ENCODE peak calls at places on chromosomes 13 and 19, in four cellular contexts. Q, Y, R and W are unnamed samples.

GRCh38 chr13:114005206-114005720 is 31.4 kb upstream of the C13orf46 start:
- DNase-seq in Q (no peak), Y (no peak), R (no peak), W (no peak)

GRCh38 chr13:91280806-91281205 is 66.7 kb upstream of the MIR17HG start:
- DNase-seq in Q (no peak), Y (no peak), R (no peak), W (no peak)

GRCh38 chr13:21670006-21670882 is 629 bp upstream of the FGF9 start:
- DNase-seq in Q (peak; percentile 48), Y (no peak), R (no peak), W (peak; percentile 91)

GRCh38 chr19:46725036-46725820 is 8.3 kb upstream of the PRKD2 start:
- DNase-seq in Q (no peak), Y (no peak), R (no peak), W (no peak)

GRCh38 chr13:25958983-25959382 is 92.8 kb downstream of the SHISA2 start:
- DNase-seq in Q (no peak), Y (no peak), R (no peak), W (no peak)

GRCh38 chr19:51431124-51431523 is 13.7 kb upstream of the SIGLEC10 start:
- DNase-seq in Q (no peak), Y (no peak), R (no peak), W (no peak)

GRCh38 chr13:51681037-51681678 is 96.9 kb downstream of the WDFY2 start:
- DNase-seq in Q (peak; percentile 88), Y (no peak), R (no peak), W (no peak)

GRCh38 chr13:97319088-97319487 is 97.0 kb downstream of the MBNL2 start:
- DNase-seq in Q (peak; percentile 54), Y (no peak), R (no peak), W (no peak)

GRCh38 chr13:98565726-98566577 is 11.0 kb downstream of the STK24 start:
- DNase-seq in Q (no peak), Y (no peak), R (no peak), W (no peak)

GRCh38 chr19:41137056-41137455 is 22.8 kb downstream of the CYP2F1 start:
- DNase-seq in Q (no peak), Y (no peak), R (no peak), W (no peak)

GRCh38 chr19:16227837-16228636 is 30.3 kb downstream of the AP1M1 start:
- DNase-seq in Q (no peak), Y (no peak), R (no peak), W (peak; percentile 75)

GRCh38 chr19:34306213-34306661 is 51.9 kb downstream of the GARRE1 start:
- DNase-seq in Q (no peak), Y (no peak), R (no peak), W (no peak)

GRCh38 chr19:53131732-53132131 is 978 bp downstream of the ZNF415 start:
- DNase-seq in Q (no peak), Y (no peak), R (no peak), W (no peak)

GRCh38 chr13:73548444-73548843 is 489.6 kb downstream of the KLF5 start:
- DNase-seq in Q (no peak), Y (no peak), R (no peak), W (no peak)

GRCh38 chr19:43518051-43518450 is 8.9 kb downstream of the ETHE1 start:
- DNase-seq in Q (no peak), Y (no peak), R (no peak), W (no peak)

GRCh38 chr13:31236211-31236786 is 36.5 kb downstream of the B3GLCT start:
- DNase-seq in Q (peak; percentile 54), Y (no peak), R (no peak), W (no peak)

GRCh38 chr13:103022328-103022727 is 43.9 kb downstream of the SLC10A2 start:
- DNase-seq in Q (no peak), Y (no peak), R (no peak), W (no peak)

GRCh38 chr13:93066187-93066586 is 160.4 kb upstream of the GPC6 start:
- DNase-seq in Q (peak; percentile 91), Y (no peak), R (no peak), W (no peak)

GRCh38 chr13:20439261-20439660 is 86.4 kb downstream of the CRYL1 start:
- DNase-seq in Q (no peak), Y (no peak), R (no peak), W (no peak)

GRCh38 chr13:33612641-33613638 is 205.0 kb upstream of the RFC3 start:
- DNase-seq in Q (no peak), Y (no peak), R (no peak), W (no peak)

GRCh38 chr13:33610471-33611015 is 207.4 kb upstream of the RFC3 start:
- DNase-seq in Q (no peak), Y (no peak), R (no peak), W (no peak)

GRCh38 chr13:33615436-33615835 is 202.5 kb upstream of the RFC3 start:
- DNase-seq in Q (no peak), Y (no peak), R (no peak), W (no peak)

GRCh38 chr13:33606692-33607091 is 211.3 kb upstream of the RFC3 start:
- DNase-seq in Q (no peak), Y (no peak), R (no peak), W (no peak)

GRCh38 chr13:33611016-33611805 is 206.7 kb upstream of the RFC3 start:
- DNase-seq in Q (peak; percentile 64), Y (no peak), R (no peak), W (no peak)
- H3K4me3 ChIP-seq in Q (no peak overlapping the region), Y (peak overlapping the region; percentile 50), R (no peak overlapping the region), W (no peak overlapping the region)

GRCh38 chr13:95593462-95593861 is 40.9 kb downstream of the CLDN10 start:
- DNase-seq in Q (no peak), Y (no peak), R (no peak), W (no peak)
- TF ChIP-seq POLR2A in Q (no peak), Y (no peak), R (no peak), W (no peak)

DNA sequence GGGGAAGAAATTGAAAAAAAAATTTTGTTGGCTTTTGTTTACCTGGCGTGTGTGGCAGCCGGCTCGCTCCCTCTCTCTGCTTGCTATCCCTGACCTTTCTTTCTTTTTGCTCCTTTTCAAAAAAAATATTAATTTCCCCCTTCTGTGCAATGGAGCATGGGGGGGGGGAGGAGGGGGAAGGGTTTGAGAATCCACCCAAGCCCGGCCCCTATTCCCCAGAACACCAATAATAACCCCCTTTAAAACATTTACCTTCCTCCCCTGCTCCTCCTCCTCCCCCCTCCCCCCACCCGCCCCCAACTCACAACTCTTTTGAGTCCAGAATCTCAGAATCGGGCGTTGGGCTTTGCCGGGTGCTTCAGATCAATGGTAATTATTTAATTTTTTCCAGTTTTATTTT is 28.4 kb downstream of the NFIX start:
- DNase-seq in Q (no peak), Y (no peak), R (no peak), W (no peak)
- H3K4me3 ChIP-seq in Q (peak overlapping the region; percentile 55), Y (peak overlapping the region; percentile 75), R (peak overlapping the region; percentile 62), W (no peak overlapping the region)

GRCh38 chr19:17266026-17266425 is 1.2 kb upstream of the BABAM1 start:
- DNase-seq in Q (no peak), Y (no peak), R (no peak), W (no peak)

GRCh38 chr19:17263712-17264640 is 569 bp downstream of the USHBP1 start:
- DNase-seq in Q (no peak), Y (no peak), R (no peak), W (no peak)

GRCh38 chr19:17262557-17262956 is 2.0 kb downstream of the USHBP1 start:
- DNase-seq in Q (no peak), Y (no peak), R (no peak), W (no peak)

GRCh38 chr19:17266589-17266974 is 661 bp upstream of the BABAM1 start:
- DNase-seq in Q (no peak), Y (no peak), R (no peak), W (no peak)

DNA sequence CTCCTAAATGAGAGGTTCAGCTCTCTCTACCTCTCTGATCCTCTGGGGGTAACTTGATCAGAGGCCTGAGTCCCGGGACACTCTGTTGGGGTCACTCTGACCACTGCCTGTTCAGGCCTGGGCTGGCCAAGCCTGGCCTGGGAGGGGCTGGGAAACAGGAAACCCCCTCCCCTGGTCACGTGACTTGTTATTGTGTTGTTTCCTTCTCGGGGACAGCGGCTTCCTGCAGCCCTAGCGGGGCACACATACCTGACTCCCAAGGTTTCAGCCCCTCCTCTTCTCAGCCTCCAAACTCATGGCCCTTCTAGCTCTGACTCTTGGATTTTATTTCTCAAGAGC is at the start of gene USHBP1:
- DNase-seq in Q (no peak), Y (no peak), R (no peak), W (no peak)
- TF ChIP-seq POLR2A in Q (no peak), Y (no peak), R (no peak), W (no peak)

DNA sequence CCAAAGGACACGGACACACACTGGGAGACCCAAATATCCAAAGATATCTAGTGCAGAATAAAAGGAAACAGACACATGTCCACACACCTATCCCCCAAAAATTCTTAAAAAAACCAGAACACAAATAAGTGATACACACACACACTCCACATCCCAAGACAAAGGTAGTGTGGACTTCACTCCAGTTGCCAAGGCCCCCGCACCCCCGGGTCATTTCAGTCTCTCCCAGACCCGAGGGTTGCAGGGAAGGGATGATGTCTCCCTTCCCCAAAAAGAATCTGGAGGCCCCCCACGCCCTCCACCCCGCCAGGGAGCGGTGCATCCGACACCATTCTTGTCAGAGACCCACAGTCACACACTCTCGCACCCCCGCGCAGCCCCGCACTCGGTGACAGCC is 407 bp downstream of the DPF1 start:
- DNase-seq in Q (no peak), Y (no peak), R (no peak), W (no peak)
- H3K4me3 ChIP-seq in Q (peak overlapping the region; percentile 54), Y (peak overlapping the region; percentile 72), R (peak overlapping the region; percentile 89), W (no peak overlapping the region)

DNA sequence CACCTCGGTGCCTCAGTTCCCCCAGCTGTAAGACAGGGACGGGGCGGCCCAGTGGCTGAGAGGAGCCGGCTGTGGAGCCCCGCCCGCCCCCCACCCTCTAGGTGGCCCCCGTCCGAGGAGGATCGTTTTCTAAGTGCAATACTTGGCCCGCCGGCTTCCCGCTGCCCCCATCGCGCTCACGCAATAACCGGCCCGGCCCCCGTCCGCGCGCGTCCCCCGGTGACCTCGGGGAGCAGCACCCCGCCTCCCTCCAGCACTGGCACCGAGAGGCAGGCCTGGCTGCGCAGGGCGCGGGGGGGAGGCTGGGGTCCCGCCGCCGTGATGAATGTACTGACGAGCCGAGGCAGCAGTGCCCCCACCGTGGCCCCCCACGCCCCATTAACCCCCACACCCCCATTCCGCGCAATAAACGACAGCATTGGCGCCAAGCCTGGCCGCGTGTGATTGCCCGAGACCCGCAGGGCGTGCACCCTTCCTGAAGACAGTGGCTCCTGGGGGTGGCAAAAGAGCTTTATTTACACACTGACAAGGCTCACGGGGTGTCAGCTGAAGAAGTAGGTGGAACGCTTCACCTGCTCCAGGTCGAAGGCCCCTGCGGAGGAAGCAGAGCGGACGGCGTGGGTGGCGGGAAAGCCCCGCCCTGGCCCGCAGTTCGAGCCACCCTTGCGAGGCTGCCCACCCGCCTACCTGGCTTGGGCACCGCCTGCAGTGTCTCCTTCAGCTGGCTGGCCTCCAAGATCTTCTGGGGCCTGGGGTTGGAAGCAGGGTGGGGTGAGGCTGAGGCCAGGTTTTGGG is 16.4 kb downstream of the POLRMT start:
- DNase-seq in Q (no peak), Y (no peak), R (no peak), W (no peak)
- TF ChIP-seq POLR2A in Q (no peak), Y (no peak), R (no peak), W (no peak)